ENCODE peak calls at places on chromosomes 4 and X, in seven cellular contexts. F is progenitor cell of endocrine pancreas; Z is amniotic stem cell; K is T-helper 9 cell; S is stimulated activated CD8-positive, alpha-beta memory T cell treated with anti-CD3 and anti-CD28 coated beads, Interleukin-15, amount 100 ng/mL, for 24 hours; G is NCI-H510A treated with DMSO at 0.1 percent for 48 hours; D is central memory CD8-positive, alpha-beta T cell. C is an unnamed sample.

GRCh38 chr4:15088394-15089041 is 86.2 kb downstream of the CPEB2 start:
- DNase-seq in G (no peak), S (no peak), F (no peak), D (no peak), Z (no peak), K (no peak), C (no peak)

GRCh38 chrX:49166914-49167739 is 4.6 kb downstream of the MAGIX start:
- DNase-seq in D (peak), K (peak), F (no peak), S (peak), G (peak), Z (no peak), C (peak)

GRCh38 chr4:1981251-1982055 is 27.3 kb downstream of the NELFA start:
- DNase-seq in G (peak), S (no peak), K (no peak), F (no peak), D (no peak), Z (no peak), C (no peak)

GRCh38 chrX:144259054-144259453 is 375.2 kb downstream of the UBE2NL start:
- DNase-seq in F (no peak), G (no peak), K (no peak), S (no peak), D (no peak), Z (no peak), C (no peak)

GRCh38 chr4:83223781-83224180 is 60.8 kb downstream of the COQ2 start:
- DNase-seq in K (no peak), F (no peak), D (no peak), Z (no peak), S (no peak), G (no peak), C (no peak)

GRCh38 chrX:65668362-65669310 is 1.2 kb downstream of the MSN start:
- DNase-seq in F (no peak), K (peak), S (no peak), G (peak), D (peak), Z (peak), C (no peak)

GRCh38 chr4:158133551-158133950 is 39.3 kb downstream of the GASK1B start:
- DNase-seq in D (no peak), K (no peak), S (no peak), F (no peak), G (no peak), Z (no peak), C (no peak)

GRCh38 chr4:2933566-2934076 is 29.6 kb downstream of the NOP14 start:
- DNase-seq in G (no peak), K (no peak), D (no peak), S (no peak), F (no peak), Z (no peak), C (no peak)

GRCh38 chr4:80045831-80046230 is 27.2 kb downstream of the ANTXR2 start:
- DNase-seq in G (no peak), K (no peak), F (no peak), Z (no peak), D (no peak), S (no peak), C (no peak)

GRCh38 chrX:149495573-149496071 is 9.5 kb downstream of the IDS start:
- DNase-seq in F (no peak), K (no peak), S (no peak), D (no peak), Z (no peak), G (no peak), C (no peak)

GRCh38 chrX:42519666-42520231 is 258.2 kb downstream of the PPP1R2C start:
- DNase-seq in F (no peak), D (no peak), G (no peak), K (no peak), Z (no peak), S (no peak), C (no peak)

GRCh38 chr4:136088231-136088630 is 1444.1 kb downstream of the PCDH18 start:
- DNase-seq in Z (no peak), K (no peak), S (no peak), F (no peak), D (no peak), G (no peak), C (no peak)

GRCh38 chr4:120829113-120829831 is 93.3 kb downstream of the PRDM5 start:
- DNase-seq in Z (no peak), F (no peak), G (no peak), S (no peak), D (no peak), K (no peak), C (no peak)

GRCh38 chr4:110033994-110034393 is 121.3 kb downstream of the EGF start:
- DNase-seq in Z (no peak), S (no peak), D (no peak), K (no peak), G (no peak), F (no peak), C (no peak)